ENCODE peak calls at places on chromosomes 2 and 18, in eight cellular contexts. One of them, this sample, is unnamed.

GRCh38 chr2:130744287-130745117 is 10.8 kb upstream of the AMER3 start:
- DNase-seq in body of pancreas: no peak
- DNase-seq in tibial artery: no peak
- DNase-seq in cardiac fibroblast: no peak
- DNase-seq in lower lobe of right lung: no peak
- DNase-seq in retinal pigment epithelial cell: no peak
- DNase-seq in ovary: no peak
- DNase-seq in WERI-Rb-1: peak
- DNase-seq in this sample: no peak

GRCh38 chr2:154527962-154528361 is 170.5 kb upstream of the KCNJ3 start:
- DNase-seq in body of pancreas: no peak
- DNase-seq in tibial artery: no peak
- DNase-seq in cardiac fibroblast: no peak
- DNase-seq in lower lobe of right lung: no peak
- DNase-seq in retinal pigment epithelial cell: no peak
- DNase-seq in ovary: no peak
- DNase-seq in WERI-Rb-1: no peak
- DNase-seq in this sample: no peak

GRCh38 chr2:54274781-54275242 is 18.8 kb upstream of the TSPYL6 start:
- DNase-seq in body of pancreas: no peak
- DNase-seq in tibial artery: no peak
- DNase-seq in cardiac fibroblast: peak
- DNase-seq in lower lobe of right lung: no peak
- DNase-seq in retinal pigment epithelial cell: no peak
- DNase-seq in ovary: no peak
- DNase-seq in WERI-Rb-1: no peak
- DNase-seq in this sample: peak

GRCh38 chr2:233346374-233346773 is 7.9 kb upstream of the DGKD start:
- DNase-seq in body of pancreas: no peak
- DNase-seq in tibial artery: peak
- DNase-seq in cardiac fibroblast: no peak
- DNase-seq in lower lobe of right lung: no peak
- DNase-seq in retinal pigment epithelial cell: no peak
- DNase-seq in ovary: no peak
- DNase-seq in WERI-Rb-1: no peak
- DNase-seq in this sample: no peak

GRCh38 chr2:234564719-234565118 is 67.8 kb upstream of the ARL4C start:
- DNase-seq in body of pancreas: no peak
- DNase-seq in tibial artery: no peak
- DNase-seq in cardiac fibroblast: peak
- DNase-seq in lower lobe of right lung: no peak
- DNase-seq in retinal pigment epithelial cell: no peak
- DNase-seq in ovary: no peak
- DNase-seq in WERI-Rb-1: no peak
- DNase-seq in this sample: no peak

GRCh38 chr18:11387880-11388279 is 221.5 kb upstream of the SLC35G4 start:
- DNase-seq in body of pancreas: peak
- DNase-seq in tibial artery: peak
- DNase-seq in cardiac fibroblast: peak
- DNase-seq in lower lobe of right lung: no peak
- DNase-seq in retinal pigment epithelial cell: no peak
- DNase-seq in ovary: no peak
- DNase-seq in WERI-Rb-1: peak
- DNase-seq in this sample: no peak

GRCh38 chr18:12287684-12288405 is 20.2 kb upstream of the TUBB6 start:
- DNase-seq in body of pancreas: peak
- DNase-seq in tibial artery: peak
- DNase-seq in cardiac fibroblast: peak
- DNase-seq in lower lobe of right lung: peak
- DNase-seq in retinal pigment epithelial cell: peak
- DNase-seq in ovary: peak
- DNase-seq in WERI-Rb-1: peak
- DNase-seq in this sample: peak

GRCh38 chr18:62683935-62684334 is 31.4 kb upstream of the PHLPP1 start:
- DNase-seq in body of pancreas: no peak
- DNase-seq in tibial artery: no peak
- DNase-seq in cardiac fibroblast: no peak
- DNase-seq in lower lobe of right lung: no peak
- DNase-seq in retinal pigment epithelial cell: no peak
- DNase-seq in ovary: no peak
- DNase-seq in WERI-Rb-1: no peak
- DNase-seq in this sample: no peak

GRCh38 chr2:241412144-241412543 is 56.1 kb downstream of the FARP2 start:
- DNase-seq in body of pancreas: no peak
- DNase-seq in tibial artery: no peak
- DNase-seq in cardiac fibroblast: peak
- DNase-seq in lower lobe of right lung: no peak
- DNase-seq in retinal pigment epithelial cell: no peak
- DNase-seq in ovary: no peak
- DNase-seq in WERI-Rb-1: no peak
- DNase-seq in this sample: no peak

GRCh38 chr2:233349005-233349998 is 5.0 kb upstream of the DGKD start:
- DNase-seq in body of pancreas: no peak
- DNase-seq in tibial artery: no peak
- DNase-seq in cardiac fibroblast: peak
- DNase-seq in lower lobe of right lung: peak
- DNase-seq in retinal pigment epithelial cell: no peak
- DNase-seq in ovary: no peak
- DNase-seq in WERI-Rb-1: no peak
- DNase-seq in this sample: no peak

GRCh38 chr18:49650426-49650891 is 88.6 kb downstream of the LIPG start:
- DNase-seq in body of pancreas: no peak
- DNase-seq in tibial artery: no peak
- DNase-seq in cardiac fibroblast: no peak
- DNase-seq in lower lobe of right lung: no peak
- DNase-seq in retinal pigment epithelial cell: no peak
- DNase-seq in ovary: no peak
- DNase-seq in WERI-Rb-1: no peak
- DNase-seq in this sample: no peak

GRCh38 chr2:74514368-74515270 is at the start of gene TLX2:
- DNase-seq in body of pancreas: no peak
- DNase-seq in tibial artery: no peak
- DNase-seq in cardiac fibroblast: no peak
- DNase-seq in lower lobe of right lung: no peak
- DNase-seq in retinal pigment epithelial cell: no peak
- DNase-seq in ovary: no peak
- DNase-seq in WERI-Rb-1: no peak
- DNase-seq in this sample: no peak

GRCh38 chr2:74515271-74516069 is 1.2 kb downstream of the TLX2 start:
- DNase-seq in body of pancreas: no peak
- DNase-seq in tibial artery: no peak
- DNase-seq in cardiac fibroblast: no peak
- DNase-seq in lower lobe of right lung: no peak
- DNase-seq in retinal pigment epithelial cell: no peak
- DNase-seq in ovary: no peak
- DNase-seq in WERI-Rb-1: no peak
- DNase-seq in this sample: no peak

GRCh38 chr2:74516070-74516633 is 1.9 kb downstream of the TLX2 start:
- DNase-seq in body of pancreas: peak
- DNase-seq in tibial artery: peak
- DNase-seq in cardiac fibroblast: peak
- DNase-seq in lower lobe of right lung: peak
- DNase-seq in retinal pigment epithelial cell: no peak
- DNase-seq in ovary: no peak
- DNase-seq in WERI-Rb-1: no peak
- DNase-seq in this sample: no peak

GRCh38 chr2:74513605-74514367 is 464 bp upstream of the TLX2 start:
- DNase-seq in body of pancreas: no peak
- DNase-seq in tibial artery: no peak
- DNase-seq in cardiac fibroblast: no peak
- DNase-seq in lower lobe of right lung: no peak
- DNase-seq in retinal pigment epithelial cell: no peak
- DNase-seq in ovary: no peak
- DNase-seq in WERI-Rb-1: no peak
- DNase-seq in this sample: no peak

DNA sequence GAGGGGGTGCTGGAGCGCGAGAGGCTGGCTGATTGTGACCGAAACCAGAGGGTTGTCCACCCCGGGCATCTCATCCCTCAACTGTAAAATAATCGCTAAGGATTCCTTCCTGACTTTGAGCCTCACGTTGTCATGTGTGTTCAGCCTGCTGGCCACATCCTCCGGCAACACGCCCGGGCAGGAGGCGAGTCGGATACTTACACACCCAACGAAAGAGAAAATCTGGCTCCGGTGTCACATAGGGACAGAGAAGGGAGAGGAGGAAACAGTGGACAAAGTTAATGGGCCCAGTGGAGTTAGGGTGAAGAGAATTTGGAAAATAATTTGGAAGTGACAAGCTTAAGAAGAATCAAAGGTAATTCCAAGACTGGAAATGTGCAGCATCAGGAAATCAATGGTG is 2.4 kb downstream of the TLX2 start:
- DNase-seq in body of pancreas: no peak
- DNase-seq in tibial artery: no peak
- DNase-seq in cardiac fibroblast: no peak
- DNase-seq in lower lobe of right lung: no peak
- DNase-seq in retinal pigment epithelial cell: no peak
- DNase-seq in ovary: no peak
- DNase-seq in WERI-Rb-1: peak
- DNase-seq in this sample: no peak
- H3K4me3 ChIP-seq in body of pancreas: no peak
- H3K4me3 ChIP-seq in tibial artery: peak
- H3K4me3 ChIP-seq in cardiac fibroblast: no peak
- H3K4me3 ChIP-seq in lower lobe of right lung: peak
- H3K4me3 ChIP-seq in retinal pigment epithelial cell: no peak
- H3K4me3 ChIP-seq in ovary: no peak
- H3K4me3 ChIP-seq in WERI-Rb-1: no peak
- H3K4me3 ChIP-seq in this sample: peak

GRCh38 chr2:60294901-60295590 is 258.4 kb downstream of the BCL11A start:
- DNase-seq in body of pancreas: no peak
- DNase-seq in tibial artery: no peak
- DNase-seq in cardiac fibroblast: no peak
- DNase-seq in lower lobe of right lung: no peak
- DNase-seq in retinal pigment epithelial cell: no peak
- DNase-seq in ovary: no peak
- DNase-seq in WERI-Rb-1: peak
- DNase-seq in this sample: no peak
- TF ChIP-seq CTCF in body of pancreas: no peak
- TF ChIP-seq CTCF in tibial artery: no peak
- TF ChIP-seq CTCF in cardiac fibroblast: no peak
- TF ChIP-seq CTCF in lower lobe of right lung: no peak
- TF ChIP-seq CTCF in retinal pigment epithelial cell: no peak
- TF ChIP-seq CTCF in ovary: no peak
- TF ChIP-seq CTCF in WERI-Rb-1: peak
- TF ChIP-seq CTCF in this sample: peak

GRCh38 chr2:8681786-8682692 is at the start of gene ID2:
- DNase-seq in body of pancreas: peak
- DNase-seq in tibial artery: peak
- DNase-seq in cardiac fibroblast: peak
- DNase-seq in lower lobe of right lung: peak
- DNase-seq in retinal pigment epithelial cell: peak
- DNase-seq in ovary: peak
- DNase-seq in WERI-Rb-1: peak
- DNase-seq in this sample: peak

GRCh38 chr2:8680931-8681760 is 710 bp upstream of the ID2 start:
- DNase-seq in body of pancreas: peak
- DNase-seq in tibial artery: peak
- DNase-seq in cardiac fibroblast: peak
- DNase-seq in lower lobe of right lung: peak
- DNase-seq in retinal pigment epithelial cell: peak
- DNase-seq in ovary: peak
- DNase-seq in WERI-Rb-1: peak
- DNase-seq in this sample: no peak

GRCh38 chr2:8679567-8679826 is 2.4 kb upstream of the ID2 start:
- DNase-seq in body of pancreas: no peak
- DNase-seq in tibial artery: no peak
- DNase-seq in cardiac fibroblast: no peak
- DNase-seq in lower lobe of right lung: no peak
- DNase-seq in retinal pigment epithelial cell: no peak
- DNase-seq in ovary: no peak
- DNase-seq in WERI-Rb-1: no peak
- DNase-seq in this sample: no peak

GRCh38 chr2:8678731-8679566 is 2.9 kb upstream of the ID2 start:
- DNase-seq in body of pancreas: peak
- DNase-seq in tibial artery: peak
- DNase-seq in cardiac fibroblast: peak
- DNase-seq in lower lobe of right lung: peak
- DNase-seq in retinal pigment epithelial cell: peak
- DNase-seq in ovary: peak
- DNase-seq in WERI-Rb-1: peak
- DNase-seq in this sample: peak

DNA sequence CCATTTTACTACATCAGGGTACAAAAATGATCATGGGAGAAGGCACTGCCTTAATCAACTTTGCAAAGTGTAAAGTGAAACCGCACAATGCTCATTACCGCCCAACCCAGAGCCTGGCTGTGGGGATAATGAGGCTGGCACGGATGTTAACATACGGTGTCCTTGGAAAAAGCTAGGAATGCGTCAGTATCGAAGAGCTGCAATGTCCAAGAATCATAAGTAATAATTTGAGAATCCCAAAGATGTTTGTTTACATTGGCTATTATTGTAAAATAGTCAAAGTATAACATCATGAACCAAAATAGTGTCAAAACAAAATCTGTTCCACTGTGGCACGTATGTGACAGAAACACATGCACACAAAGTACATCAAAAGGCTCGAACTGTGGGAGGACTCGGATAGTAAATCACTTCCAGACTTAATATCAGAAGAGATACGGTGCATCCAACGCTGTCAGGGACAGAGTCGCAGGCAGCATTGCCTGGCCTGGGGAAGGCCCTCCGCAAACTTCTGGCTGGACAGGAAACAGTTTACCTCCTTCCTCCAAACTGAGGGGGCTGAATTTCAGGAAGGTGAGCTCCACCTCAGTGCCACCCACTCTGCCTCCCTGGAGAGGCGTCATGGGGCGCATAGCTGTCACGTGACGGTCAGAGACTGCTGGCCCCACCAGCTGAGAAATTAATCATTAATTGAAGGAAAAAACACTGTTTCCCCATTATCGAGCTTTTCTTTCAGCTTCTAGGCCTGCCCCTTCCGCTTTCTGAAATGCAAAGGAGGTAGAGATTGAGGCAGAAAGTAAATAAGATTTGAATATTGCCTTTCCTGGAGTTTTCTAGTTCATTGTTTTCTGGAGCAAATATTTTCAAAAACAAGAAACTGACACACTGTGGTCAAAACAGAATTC is 1.8 kb upstream of the ID2 start:
- DNase-seq in body of pancreas: peak
- DNase-seq in tibial artery: peak
- DNase-seq in cardiac fibroblast: peak
- DNase-seq in lower lobe of right lung: peak
- DNase-seq in retinal pigment epithelial cell: peak
- DNase-seq in ovary: peak
- DNase-seq in WERI-Rb-1: peak
- DNase-seq in this sample: peak
- H3K4me3 ChIP-seq in body of pancreas: no peak
- H3K4me3 ChIP-seq in tibial artery: peak
- H3K4me3 ChIP-seq in cardiac fibroblast: peak
- H3K4me3 ChIP-seq in lower lobe of right lung: peak
- H3K4me3 ChIP-seq in retinal pigment epithelial cell: peak
- H3K4me3 ChIP-seq in ovary: peak
- H3K4me3 ChIP-seq in WERI-Rb-1: peak
- H3K4me3 ChIP-seq in this sample: peak

GRCh38 chr2:83817511-83817910 is 641.6 kb downstream of the SUCLG1 start:
- DNase-seq in body of pancreas: no peak
- DNase-seq in tibial artery: no peak
- DNase-seq in cardiac fibroblast: peak
- DNase-seq in lower lobe of right lung: no peak
- DNase-seq in retinal pigment epithelial cell: peak
- DNase-seq in ovary: no peak
- DNase-seq in WERI-Rb-1: no peak
- DNase-seq in this sample: no peak
- TF ChIP-seq CTCF in body of pancreas: peak
- TF ChIP-seq CTCF in tibial artery: no peak
- TF ChIP-seq CTCF in cardiac fibroblast: no peak
- TF ChIP-seq CTCF in lower lobe of right lung: no peak
- TF ChIP-seq CTCF in retinal pigment epithelial cell: peak
- TF ChIP-seq CTCF in ovary: no peak
- TF ChIP-seq CTCF in WERI-Rb-1: peak
- TF ChIP-seq CTCF in this sample: no peak